ENCODE peak calls at places on chromosomes 13 and 19, in five cellular contexts. G, V, M, B and J are unnamed samples.
A peak's percentile ranks its signal among the peaks of the same experiment; 100 is the strongest.

GRCh38 chr13:96421314-96421713 is 331.4 kb downstream of the HS6ST3 start:
- DNase-seq in V (no peak), B (no peak), G (no peak), M (no peak), J (no peak)

GRCh38 chr13:112867301-112867711 is 101.7 kb upstream of the MCF2L start:
- DNase-seq in V (no peak), B (no peak), G (no peak), M (no peak), J (no peak)

GRCh38 chr19:16452321-16452720 is 19.4 kb downstream of the EPS15L1 start:
- DNase-seq in V (no peak), M (no peak), G (no peak), B (no peak), J (no peak)

GRCh38 chr19:2627319-2627829 is 75.1 kb downstream of the GNG7 start:
- DNase-seq in B (no peak), V (peak; percentile 96), G (peak; percentile 97), M (peak; percentile 67), J (peak; percentile 93)

GRCh38 chr19:43470288-43470687 is 4.9 kb upstream of the LYPD3 start:
- DNase-seq in V (no peak), B (no peak), G (no peak), M (no peak), J (no peak)

GRCh38 chr13:24226762-24227161 is 66.2 kb downstream of the SPATA13 start:
- DNase-seq in G (no peak), M (no peak), V (no peak), B (no peak), J (no peak)

GRCh38 chr13:79647518-79647917 is 166.6 kb downstream of the NDFIP2 start:
- DNase-seq in B (no peak), G (no peak), M (no peak), V (no peak), J (no peak)

GRCh38 chr19:29260477-29261317 is 47.7 kb upstream of the UQCRFS1 start:
- DNase-seq in M (peak; percentile 71), G (no peak), V (no peak), B (no peak), J (no peak)

GRCh38 chr13:95128045-95128643 is 173.1 kb downstream of the ABCC4 start:
- DNase-seq in V (no peak), G (no peak), M (no peak), B (no peak), J (no peak)

GRCh38 chr13:99962242-99962641 is 9.3 kb downstream of the ZIC5 start:
- DNase-seq in V (no peak), M (no peak), G (no peak), B (no peak), J (no peak)

GRCh38 chr19:33828266-33829075 is 31.8 kb downstream of the KCTD15 start:
- DNase-seq in V (peak; percentile 29), G (peak; percentile 32), B (no peak), M (no peak), J (no peak)

GRCh38 chr19:45484273-45484945 is 12.4 kb downstream of the RTN2 start:
- DNase-seq in V (no peak), M (no peak), G (no peak), B (no peak), J (no peak)

GRCh38 chr19:38411041-38411712 is 8.3 kb downstream of the FAM98C start:
- DNase-seq in V (no peak), G (no peak), B (no peak), M (no peak), J (no peak)

GRCh38 chr19:55353356-55353802 is 1.1 kb downstream of the COX6B2 start:
- DNase-seq in B (no peak), V (no peak), G (no peak), M (no peak), J (no peak)

GRCh38 chr13:77836423-77836822 is 82.2 kb downstream of the EDNRB start:
- DNase-seq in B (no peak), V (no peak), M (no peak), G (no peak), J (no peak)

GRCh38 chr19:34461375-34462100 is 20.0 kb upstream of the WTIP start:
- DNase-seq in V (no peak), B (no peak), G (no peak), M (no peak), J (peak; percentile 34)

GRCh38 chr19:53881482-53882390 is at the start of gene PRKCG:
- DNase-seq in B (no peak), M (no peak), G (no peak), V (no peak), J (no peak)